ENCODE peak calls at places on chromosomes 7 and 10, in seven cellular contexts. K is CD4-positive, alpha-beta T cell; F is GM12891; B is GM23248; Y is HepG2; O is hippocampal formation; C is HCT116. R is an unnamed sample.
A peak's percentile ranks its signal among the peaks of the same experiment; 100 is the strongest.

GRCh38 chr7:5284304-5285281 is 1.9 kb downstream of the SLC29A4 start:
- DNase-seq in K (no peak), F (peak; percentile 66), B (no peak), Y (peak; percentile 87), O (no peak), C (peak; percentile 54), R (no peak)

GRCh38 chr10:3761916-3762708 is 22.9 kb downstream of the KLF6 start:
- DNase-seq in K (no peak), F (no peak), B (no peak), Y (peak; percentile 73), O (no peak), C (peak; percentile 57), R (no peak)

GRCh38 chr7:116984917-116985316 is 31.6 kb downstream of the ST7 start:
- DNase-seq in K (no peak), F (no peak), B (peak; percentile 52), Y (peak; percentile 27), O (peak; percentile 54), C (no peak), R (no peak)

GRCh38 chr7:101255841-101256240 is 11.0 kb upstream of the FIS1 start:
- DNase-seq in K (no peak), F (no peak), B (no peak), Y (no peak), O (no peak), C (no peak), R (no peak)

GRCh38 chr7:30321089-30321991 is 36.9 kb downstream of the ZNRF2 start:
- DNase-seq in K (no peak), F (no peak), B (peak; percentile 46), Y (no peak), O (no peak), C (no peak), R (no peak)

GRCh38 chr10:33715303-33715702 is 380.8 kb upstream of the NRP1 start:
- DNase-seq in K (no peak), F (no peak), B (no peak), Y (no peak), O (no peak), C (no peak), R (no peak)

GRCh38 chr7:101605611-101606010 is 23.5 kb downstream of the MYL10 start:
- DNase-seq in K (no peak), F (no peak), B (no peak), Y (no peak), O (no peak), C (no peak), R (no peak)

GRCh38 chr7:156034397-156034796 is 222.1 kb upstream of the SHH start:
- DNase-seq in K (no peak), F (no peak), B (no peak), Y (no peak), O (no peak), C (no peak), R (no peak)

GRCh38 chr7:131111792-131112191 is 215.9 kb upstream of the MKLN1 start:
- DNase-seq in K (no peak), F (no peak), B (no peak), Y (no peak), O (no peak), C (no peak), R (no peak)

GRCh38 chr7:116731737-116732335 is 59.8 kb downstream of the MET start:
- DNase-seq in K (no peak), F (no peak), B (no peak), Y (peak; percentile 36), O (peak; percentile 20), C (no peak), R (no peak)

GRCh38 chr7:135774284-135774683 is 25.7 kb upstream of the FAM180A start:
- DNase-seq in K (no peak), F (no peak), B (peak; percentile 84), Y (peak; percentile 14), O (no peak), C (no peak), R (no peak)

GRCh38 chr7:120021085-120021484 is 251.9 kb upstream of the KCND2 start:
- DNase-seq in K (no peak), F (no peak), B (peak; percentile 23), Y (no peak), O (no peak), C (no peak), R (no peak)

GRCh38 chr10:129496995-129497394 is 30.0 kb downstream of the MGMT start:
- DNase-seq in K (no peak), F (no peak), B (no peak), Y (no peak), O (no peak), C (no peak), R (no peak)